ENCODE peak calls at places on chromosomes 5 and 9, in five cellular contexts. One of them, this sample, is unnamed.

GRCh38 chr9:122991370-122991830 is 42.1 kb upstream of the GPR21 start:
- DNase-seq in lower lobe of right lung: no peak
- DNase-seq in SK-N-SH: peak
- DNase-seq in neural crest cell: no peak
- DNase-seq in body of pancreas: peak
- DNase-seq in this sample: no peak

GRCh38 chr5:81513982-81514381 is 120.0 kb upstream of the ACOT12 start:
- DNase-seq in lower lobe of right lung: no peak
- DNase-seq in SK-N-SH: no peak
- DNase-seq in neural crest cell: no peak
- DNase-seq in body of pancreas: no peak
- DNase-seq in this sample: no peak

GRCh38 chr5:63053019-63053638 is 474.5 kb downstream of the LRRC70 start:
- DNase-seq in lower lobe of right lung: peak
- DNase-seq in SK-N-SH: no peak
- DNase-seq in neural crest cell: no peak
- DNase-seq in body of pancreas: peak
- DNase-seq in this sample: no peak

GRCh38 chr5:180136661-180137381 is 65.3 kb upstream of the RNF130 start:
- DNase-seq in lower lobe of right lung: peak
- DNase-seq in SK-N-SH: no peak
- DNase-seq in neural crest cell: no peak
- DNase-seq in body of pancreas: no peak
- DNase-seq in this sample: peak

GRCh38 chr5:102313907-102314306 is 17.8 kb upstream of the SLCO4C1 start:
- DNase-seq in lower lobe of right lung: no peak
- DNase-seq in SK-N-SH: peak
- DNase-seq in neural crest cell: no peak
- DNase-seq in body of pancreas: no peak
- DNase-seq in this sample: no peak

GRCh38 chr5:39570418-39571027 is 145.7 kb upstream of the DAB2 start:
- DNase-seq in lower lobe of right lung: no peak
- DNase-seq in SK-N-SH: peak
- DNase-seq in neural crest cell: no peak
- DNase-seq in body of pancreas: no peak
- DNase-seq in this sample: no peak

GRCh38 chr9:122036988-122037387 is 56.1 kb downstream of the TTLL11 start:
- DNase-seq in lower lobe of right lung: no peak
- DNase-seq in SK-N-SH: no peak
- DNase-seq in neural crest cell: no peak
- DNase-seq in body of pancreas: no peak
- DNase-seq in this sample: no peak

GRCh38 chr9:133008406-133008805 is 22.4 kb upstream of the GTF3C5 start:
- DNase-seq in lower lobe of right lung: peak
- DNase-seq in SK-N-SH: no peak
- DNase-seq in neural crest cell: no peak
- DNase-seq in body of pancreas: no peak
- DNase-seq in this sample: no peak

GRCh38 chr5:30287890-30288289 is 905.6 kb upstream of the CDH6 start:
- DNase-seq in lower lobe of right lung: no peak
- DNase-seq in SK-N-SH: no peak
- DNase-seq in neural crest cell: no peak
- DNase-seq in body of pancreas: no peak
- DNase-seq in this sample: no peak

GRCh38 chr5:157686841-157687554 is 15.7 kb downstream of the C5orf52 start:
- DNase-seq in lower lobe of right lung: no peak
- DNase-seq in SK-N-SH: no peak
- DNase-seq in neural crest cell: no peak
- DNase-seq in body of pancreas: no peak
- DNase-seq in this sample: peak

GRCh38 chr9:99253772-99254431 is 31.8 kb downstream of the SEC61B start:
- DNase-seq in lower lobe of right lung: no peak
- DNase-seq in SK-N-SH: no peak
- DNase-seq in neural crest cell: no peak
- DNase-seq in body of pancreas: no peak
- DNase-seq in this sample: no peak
- TF ChIP-seq CTCF in lower lobe of right lung: no peak
- TF ChIP-seq CTCF in SK-N-SH: no peak
- TF ChIP-seq CTCF in neural crest cell: no peak
- TF ChIP-seq CTCF in body of pancreas: no peak
- TF ChIP-seq CTCF in this sample: no peak

GRCh38 chr5:80399553-80400239 is 8.2 kb upstream of the ZFYVE16 start:
- DNase-seq in lower lobe of right lung: no peak
- DNase-seq in SK-N-SH: peak
- DNase-seq in neural crest cell: no peak
- DNase-seq in body of pancreas: no peak
- DNase-seq in this sample: no peak
- TF ChIP-seq CTCF in lower lobe of right lung: no peak
- TF ChIP-seq CTCF in SK-N-SH: no peak
- TF ChIP-seq CTCF in neural crest cell: no peak
- TF ChIP-seq CTCF in body of pancreas: no peak
- TF ChIP-seq CTCF in this sample: peak

DNA sequence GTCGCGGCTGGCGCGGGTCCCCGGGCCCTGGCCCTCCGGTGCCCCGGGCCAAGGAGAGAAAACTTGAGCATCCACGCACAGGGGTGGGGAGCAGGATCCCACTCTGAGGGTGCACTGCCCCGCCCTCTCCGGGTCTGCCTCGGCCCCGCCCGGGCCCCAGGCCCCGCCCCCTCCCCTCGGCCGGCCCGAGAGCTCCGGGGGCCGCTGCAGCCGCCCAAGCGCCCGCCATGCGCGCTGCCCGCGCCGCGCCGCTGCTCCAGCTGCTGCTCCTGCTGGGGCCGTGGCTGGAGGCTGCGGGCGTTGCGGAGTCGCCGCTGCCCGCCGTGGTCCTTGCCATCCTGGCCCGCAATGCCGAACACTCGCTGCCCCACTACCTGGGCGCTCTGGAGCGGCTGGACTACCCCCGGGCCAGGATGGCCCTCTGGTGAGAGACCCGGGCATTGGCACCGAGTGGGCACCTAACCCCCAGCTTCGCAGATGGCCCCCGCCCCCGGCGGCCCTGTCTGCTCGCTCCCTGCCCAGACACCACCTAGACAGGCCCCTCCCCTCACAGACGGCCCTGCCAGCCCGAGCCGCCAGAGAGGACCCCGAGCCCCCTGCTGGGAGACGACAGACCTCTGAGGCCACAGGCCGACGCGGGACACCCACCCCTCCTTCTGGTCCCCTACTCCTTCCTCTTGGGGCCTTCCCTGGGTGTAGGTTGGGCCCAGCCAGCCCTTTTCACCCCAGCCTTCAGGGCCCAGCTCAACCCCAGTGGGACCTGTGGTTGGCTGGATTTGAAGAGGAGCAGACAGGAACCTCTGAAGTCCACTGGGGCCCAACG is at the start of gene CERCAM:
- DNase-seq in lower lobe of right lung: peak
- DNase-seq in SK-N-SH: peak
- DNase-seq in neural crest cell: peak
- DNase-seq in body of pancreas: peak
- DNase-seq in this sample: peak
- TF ChIP-seq CTCF in lower lobe of right lung: no peak
- TF ChIP-seq CTCF in SK-N-SH: peak
- TF ChIP-seq CTCF in neural crest cell: peak
- TF ChIP-seq CTCF in body of pancreas: peak
- TF ChIP-seq CTCF in this sample: peak

GRCh38 chr5:178196413-178196812 is 7.9 kb upstream of the HNRNPAB start:
- DNase-seq in lower lobe of right lung: no peak
- DNase-seq in SK-N-SH: no peak
- DNase-seq in neural crest cell: no peak
- DNase-seq in body of pancreas: no peak
- DNase-seq in this sample: no peak

GRCh38 chr5:178198706-178199105 is 5.6 kb upstream of the HNRNPAB start:
- DNase-seq in lower lobe of right lung: no peak
- DNase-seq in SK-N-SH: no peak
- DNase-seq in neural crest cell: no peak
- DNase-seq in body of pancreas: no peak
- DNase-seq in this sample: no peak

GRCh38 chr5:178194026-178194425 is 6.9 kb upstream of the GMCL2 start:
- DNase-seq in lower lobe of right lung: no peak
- DNase-seq in SK-N-SH: no peak
- DNase-seq in neural crest cell: no peak
- DNase-seq in body of pancreas: no peak
- DNase-seq in this sample: no peak

GRCh38 chr5:178199581-178200434 is 4.5 kb upstream of the HNRNPAB start:
- DNase-seq in lower lobe of right lung: no peak
- DNase-seq in SK-N-SH: no peak
- DNase-seq in neural crest cell: no peak
- DNase-seq in body of pancreas: no peak
- DNase-seq in this sample: no peak

GRCh38 chr5:178196986-178197385 is 7.3 kb upstream of the HNRNPAB start:
- DNase-seq in lower lobe of right lung: no peak
- DNase-seq in SK-N-SH: peak
- DNase-seq in neural crest cell: no peak
- DNase-seq in body of pancreas: no peak
- DNase-seq in this sample: no peak
- TF ChIP-seq CTCF in lower lobe of right lung: peak
- TF ChIP-seq CTCF in SK-N-SH: peak
- TF ChIP-seq CTCF in neural crest cell: peak
- TF ChIP-seq CTCF in body of pancreas: peak
- TF ChIP-seq CTCF in this sample: peak

DNA sequence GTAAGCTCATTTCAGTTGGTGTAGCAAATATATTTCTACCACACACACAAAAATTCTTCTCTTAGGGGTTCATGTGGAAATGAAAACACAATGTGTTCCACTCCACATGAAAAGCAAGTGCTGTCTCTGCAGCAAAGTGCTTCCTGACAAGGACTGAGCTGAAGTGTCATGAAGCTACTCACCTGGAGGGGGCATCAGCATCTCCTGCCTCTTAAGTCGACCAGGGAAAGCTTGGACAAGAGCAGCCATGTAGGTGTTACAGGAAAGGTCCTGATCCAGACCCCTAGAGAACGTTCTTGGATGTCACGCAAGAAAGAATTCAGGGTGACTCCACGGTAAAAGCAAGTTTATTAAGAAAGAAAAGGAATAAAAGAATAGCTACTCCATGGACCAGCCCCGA is 62.8 kb downstream of the SV2C start:
- DNase-seq in lower lobe of right lung: no peak
- DNase-seq in SK-N-SH: no peak
- DNase-seq in neural crest cell: no peak
- DNase-seq in body of pancreas: no peak
- DNase-seq in this sample: no peak
- TF ChIP-seq CTCF in lower lobe of right lung: no peak
- TF ChIP-seq CTCF in SK-N-SH: peak
- TF ChIP-seq CTCF in neural crest cell: peak
- TF ChIP-seq CTCF in body of pancreas: no peak
- TF ChIP-seq CTCF in this sample: peak

GRCh38 chr5:136802382-136802781 is 437.0 kb upstream of the TRPC7 start:
- DNase-seq in lower lobe of right lung: no peak
- DNase-seq in SK-N-SH: peak
- DNase-seq in neural crest cell: no peak
- DNase-seq in body of pancreas: no peak
- DNase-seq in this sample: no peak
- TF ChIP-seq CTCF in lower lobe of right lung: no peak
- TF ChIP-seq CTCF in SK-N-SH: peak
- TF ChIP-seq CTCF in neural crest cell: peak
- TF ChIP-seq CTCF in body of pancreas: peak
- TF ChIP-seq CTCF in this sample: peak

This sample was measured in type B pancreatic cell.